ENCODE peak calls at places on chromosomes 5 and 9, in five cellular contexts. I is NB4, V is IMR-90, H is heart left ventricle, U is HL-60. D is an unnamed sample.

GRCh38 chr9:131275332-131276106 is 791 bp downstream of the FAM78A start:
- DNase-seq in V (no peak), U (peak; percentile 63), I (peak; percentile 81), H (peak; percentile 88), D (no peak)

GRCh38 chr9:133604214-133604613 is 5.0 kb downstream of the FAM163B start:
- DNase-seq in V (no peak), H (no peak), U (no peak), I (peak; percentile 41), D (no peak)

GRCh38 chr5:146744358-146744757 is 134.2 kb downstream of the PPP2R2B start:
- DNase-seq in V (peak; percentile 36), U (no peak), I (no peak), H (no peak), D (no peak)

GRCh38 chr5:8943301-8943700 is 602.6 kb downstream of the SEMA5A start:
- DNase-seq in H (no peak), I (no peak), U (no peak), V (peak; percentile 40), D (no peak)

GRCh38 chr5:181042036-181042435 is 2.0 kb downstream of the BTNL9 start:
- DNase-seq in V (no peak), I (no peak), H (no peak), U (no peak), D (no peak)

GRCh38 chr5:126015244-126016054 is 407.8 kb upstream of the GRAMD2B start:
- DNase-seq in H (no peak), V (peak; percentile 2), I (no peak), U (no peak), D (no peak)

GRCh38 chr5:54990751-54991349 is 5.5 kb upstream of the ESM1 start:
- DNase-seq in V (peak; percentile 84), I (no peak), U (no peak), H (no peak), D (no peak)

GRCh38 chr5:172078726-172079345 is 72.4 kb upstream of the FBXW11 start:
- DNase-seq in H (peak; percentile 71), V (no peak), I (peak; percentile 22), U (peak; percentile 25), D (peak; percentile 30)

GRCh38 chr9:91134608-91135007 is 227.1 kb downstream of the AUH start:
- DNase-seq in H (no peak), U (no peak), I (no peak), V (no peak), D (no peak)

GRCh38 chr5:91027316-91027937 is 355.7 kb downstream of the ARRDC3 start:
- DNase-seq in H (no peak), I (no peak), V (no peak), U (no peak), D (no peak)

GRCh38 chr9:9920425-9920824 is 692.4 kb downstream of the PTPRD start:
- DNase-seq in H (no peak), V (no peak), I (no peak), U (no peak), D (no peak)
- TF ChIP-seq CTCF in H (no peak), V (no peak), I (peak; percentile 56), U (no peak), D (no peak)

DNA sequence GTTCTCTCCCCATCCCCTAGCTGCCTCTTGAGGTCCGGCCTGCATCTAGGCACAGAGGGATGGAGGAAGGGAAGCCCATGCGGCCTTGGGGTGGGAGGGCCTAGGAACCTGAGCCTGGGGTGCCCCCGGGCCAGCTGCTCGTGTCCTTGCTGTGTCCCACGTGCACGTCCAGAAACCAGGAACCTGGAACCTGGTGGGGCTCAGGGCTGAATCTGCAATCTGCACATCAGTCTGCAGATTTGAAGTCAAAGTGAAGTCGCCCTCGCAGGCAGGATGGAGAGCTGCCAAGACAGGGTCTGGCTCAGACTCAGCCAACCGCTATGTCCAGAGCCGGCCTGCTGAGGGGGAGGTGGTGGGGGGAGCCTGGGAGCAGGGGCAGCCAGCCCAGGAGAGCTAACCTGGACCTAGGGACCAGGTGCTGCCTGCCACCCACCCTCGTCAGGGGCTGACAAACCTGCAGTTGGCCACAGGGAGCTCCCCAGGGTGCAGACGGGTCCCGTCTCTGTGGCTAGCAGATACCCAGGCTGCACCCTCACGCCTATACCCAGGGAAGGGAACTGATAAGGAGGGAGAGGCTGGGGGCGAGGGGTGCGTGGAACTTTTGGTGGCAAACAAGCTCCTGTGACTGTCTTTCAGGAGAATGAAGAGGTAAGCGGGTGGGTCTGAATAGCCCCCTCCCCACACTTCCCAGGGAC is 103.5 kb upstream of the SIMC1 start:
- DNase-seq in H (no peak), I (no peak), U (no peak), V (no peak), D (no peak)
- H3K4me3 ChIP-seq in H (no peak overlapping the region), I (no peak overlapping the region), U (no peak overlapping the region), V (no peak overlapping the region), D (no peak overlapping the region)

DNA sequence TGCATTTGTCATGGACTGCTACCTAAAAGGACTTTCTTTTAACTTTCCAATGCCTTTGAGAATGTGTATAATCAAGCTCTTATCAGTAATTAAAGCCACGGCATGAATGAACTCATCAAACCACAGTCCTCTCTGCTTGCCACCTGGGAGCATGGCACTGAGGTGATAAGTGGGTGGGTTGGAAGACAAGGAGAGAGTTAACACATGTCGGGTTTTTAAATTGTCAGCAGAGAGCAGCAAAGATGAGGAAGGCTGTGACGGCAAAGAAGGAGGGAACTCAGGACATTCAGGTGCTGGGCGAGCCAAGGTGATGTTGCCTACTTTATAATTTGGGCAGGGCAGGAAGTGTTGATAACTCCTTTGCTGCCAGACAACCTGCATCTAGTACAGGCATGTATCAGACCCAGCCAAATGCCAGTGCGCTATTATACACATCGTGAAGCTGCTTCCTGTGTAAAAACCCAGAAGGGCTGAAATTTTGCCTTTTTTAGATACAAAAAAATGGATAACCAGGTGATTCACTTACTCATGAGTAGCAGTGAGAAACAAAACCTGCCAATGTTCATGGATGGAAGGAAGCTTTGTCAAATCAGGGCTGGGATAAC is 269.1 kb downstream of the KIF4B start:
- DNase-seq in H (no peak), U (no peak), V (no peak), I (no peak), D (no peak)
- TF ChIP-seq CTCF in H (no peak), U (no peak), V (no peak), I (no peak), D (no peak)

GRCh38 chr5:37838933-37839341 is 904 bp downstream of the GDNF start:
- DNase-seq in V (no peak), I (no peak), U (no peak), H (no peak), D (no peak)
- H3K4me3 ChIP-seq in V (peak overlapping the region; percentile 53), I (no peak overlapping the region), U (no peak overlapping the region), H (peak overlapping the region; percentile 48), D (peak overlapping the region; percentile 49)

DNA sequence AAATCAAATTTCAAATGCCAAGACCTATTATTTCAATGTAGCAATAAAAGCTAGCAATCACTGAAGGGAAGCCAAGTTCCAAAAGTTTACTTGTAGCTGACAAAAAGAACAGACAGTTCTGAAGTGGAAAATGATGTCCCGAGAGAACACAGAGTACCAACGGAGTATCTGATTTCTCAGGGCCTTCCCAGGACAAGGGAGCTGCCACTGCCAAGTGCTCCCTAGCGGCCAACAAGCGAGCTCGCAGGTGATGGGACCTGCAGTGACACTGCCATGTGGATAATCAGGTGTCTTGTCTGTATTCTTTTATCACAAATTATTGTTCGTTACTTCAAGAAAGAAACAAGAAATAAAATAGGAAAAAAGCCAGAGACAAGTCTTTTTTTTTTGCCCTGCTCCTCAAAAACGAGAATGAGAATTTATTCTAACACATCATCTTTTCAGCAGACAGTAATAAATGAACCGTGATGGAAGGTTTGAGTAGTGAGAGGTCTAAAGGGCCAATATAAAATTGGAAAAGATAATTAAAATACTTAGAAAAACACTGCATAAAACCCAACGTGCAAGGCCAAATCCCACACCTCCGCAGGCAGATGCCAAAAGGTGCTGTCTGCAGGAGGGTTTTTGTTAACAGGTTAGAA is 159.4 kb downstream of the MYO10 start:
- DNase-seq in H (peak; percentile 34), V (no peak), I (no peak), U (no peak), D (no peak)
- TF ChIP-seq CTCF in H (peak; percentile 36), V (no peak), I (no peak), U (no peak), D (peak; percentile 6)

DNA sequence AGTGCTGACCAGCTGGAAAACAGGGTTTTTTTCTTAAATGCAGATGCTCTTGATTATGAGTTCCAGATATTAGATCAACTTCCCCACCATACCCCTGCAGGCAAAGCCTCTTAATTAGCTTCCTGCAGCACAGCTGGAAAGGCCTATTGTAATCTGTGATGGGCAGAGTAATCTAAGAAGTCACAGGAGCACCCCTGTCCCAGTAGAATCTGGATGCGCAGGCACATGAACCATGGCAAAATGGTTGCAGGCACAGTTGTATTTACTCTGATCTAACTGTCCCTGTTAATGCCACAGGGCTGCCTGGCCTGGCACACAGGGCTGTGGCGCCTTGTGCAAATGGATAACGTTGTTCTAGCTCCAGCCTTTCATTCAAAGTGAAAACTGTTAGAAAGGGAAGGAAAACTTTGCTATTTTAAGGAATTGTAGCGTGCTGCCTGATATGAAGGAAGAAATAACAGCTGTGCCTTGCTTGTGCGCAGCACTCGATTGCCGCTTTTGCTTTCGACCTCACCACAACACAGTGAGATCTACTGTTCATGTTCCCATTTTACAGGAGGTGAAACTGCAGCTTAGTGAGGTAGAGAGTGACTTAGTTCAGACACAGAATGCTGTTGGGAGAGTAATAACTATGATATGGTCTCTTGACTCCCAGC is 2.3 kb downstream of the TGFBI start:
- DNase-seq in U (no peak), I (no peak), V (no peak), H (no peak), D (no peak)
- H3K4me3 ChIP-seq in U (no peak overlapping the region), I (no peak overlapping the region), V (peak overlapping the region; percentile 92), H (peak overlapping the region; percentile 68), D (peak overlapping the region; percentile 56)

GRCh38 chr9:126009047-126009446 is 261.9 kb downstream of the PBX3 start:
- DNase-seq in U (no peak), H (no peak), V (no peak), I (peak; percentile 22), D (no peak)
- TF ChIP-seq CTCF in U (no peak), H (no peak), V (peak; percentile 7), I (peak; percentile 26), D (peak; percentile 31)